ENCODE peak calls at places on chromosomes 4 and X, in four cellular contexts. Z is H1, G is mesendoderm, X is IMR-90. K is an unnamed sample. For H3K79me1, the result is how much of the 10 kb centered on the place peaks cover.

GRCh38 chr4:77636902-77637301 is 31.3 kb downstream of the CXCL13 start:
- DNase-seq in Z (no peak), G (peak), X (peak), K (peak)

GRCh38 chrX:1417921-1418875 is 26.3 kb upstream of the SLC25A6 start:
- DNase-seq in X (no peak), Z (no peak), G (no peak), K (no peak)

GRCh38 chr4:80878218-80878617 is 152.3 kb upstream of the BMP3 start:
- DNase-seq in X (peak), G (no peak), Z (no peak), K (no peak)

GRCh38 chr4:137609693-137610450 is 77.6 kb upstream of the PCDH18 start:
- DNase-seq in G (peak), X (peak), Z (no peak), K (peak)

GRCh38 chr4:145099653-145100052 is 1.5 kb downstream of the ABCE1 start:
- DNase-seq in Z (no peak), G (no peak), X (peak), K (no peak)

GRCh38 chr4:86011117-86011516 is 348.7 kb downstream of the MAPK10 start:
- DNase-seq in X (peak), Z (no peak), G (no peak), K (peak)

GRCh38 chr4:76238701-76239100 is 12.8 kb upstream of the FAM47E start:
- DNase-seq in Z (no peak), G (no peak), X (no peak), K (no peak)

GRCh38 chr4:52914051-52914605 is 52.0 kb downstream of the RASL11B start:
- DNase-seq in Z (no peak), X (peak), G (peak), K (peak)

GRCh38 chr4:55959655-55960054 is 10.9 kb downstream of the CEP135 start:
- DNase-seq in G (no peak), Z (no peak), X (no peak), K (no peak)

GRCh38 chr4:1871471-1872021 is 353 bp downstream of the NSD2 start:
- DNase-seq in X (no peak), Z (no peak), G (peak), K (no peak)
- H3K4ac ChIP-seq in X (no peak), Z (no peak), G (peak), K (no peak)

GRCh38 chr4:110619001-110619350 is 3.9 kb downstream of the PITX2 start:
- DNase-seq in Z (no peak), X (no peak), G (no peak), K (no peak)
- H3K79me1 ChIP-seq in Z (under half), X (under half), G (under half), K (under half)

GRCh38 chr4:7890635-7891393 is 48.8 kb downstream of the AFAP1 start:
- DNase-seq in Z (no peak), X (peak), G (peak), K (peak)

GRCh38 chr4:7880681-7881080 is 59.0 kb downstream of the AFAP1 start:
- DNase-seq in X (no peak), G (peak), Z (no peak), K (no peak)

GRCh38 chr4:7886250-7886973 is 53.2 kb downstream of the AFAP1 start:
- DNase-seq in G (no peak), Z (no peak), X (peak), K (peak)

GRCh38 chr4:7887415-7887814 is 52.2 kb downstream of the AFAP1 start:
- DNase-seq in Z (no peak), G (no peak), X (no peak), K (no peak)

GRCh38 chr4:7885216-7886134 is 54.2 kb downstream of the AFAP1 start:
- DNase-seq in G (no peak), Z (no peak), X (no peak), K (no peak)
- H3K4ac ChIP-seq in G (no peak), Z (no peak), X (peak), K (peak)

GRCh38 chr4:1241466-1241935 is 7.4 kb downstream of the CTBP1 start:
- DNase-seq in G (no peak), Z (no peak), X (no peak), K (no peak)
- H3K79me1 ChIP-seq in G (under half), Z (under half), X (under half), K (under half)

GRCh38 chr4:41205130-41205529 is 9.2 kb downstream of the APBB2 start:
- DNase-seq in G (no peak), X (no peak), Z (no peak), K (no peak)

GRCh38 chr4:41203169-41203568 is 11.2 kb downstream of the APBB2 start:
- DNase-seq in Z (no peak), G (no peak), X (peak), K (no peak)

GRCh38 chr4:41205854-41206460 is 8.4 kb downstream of the APBB2 start:
- DNase-seq in X (peak), G (no peak), Z (no peak), K (no peak)

GRCh38 chr4:41203841-41204240 is 10.5 kb downstream of the APBB2 start:
- DNase-seq in X (no peak), Z (no peak), G (no peak), K (no peak)

DNA sequence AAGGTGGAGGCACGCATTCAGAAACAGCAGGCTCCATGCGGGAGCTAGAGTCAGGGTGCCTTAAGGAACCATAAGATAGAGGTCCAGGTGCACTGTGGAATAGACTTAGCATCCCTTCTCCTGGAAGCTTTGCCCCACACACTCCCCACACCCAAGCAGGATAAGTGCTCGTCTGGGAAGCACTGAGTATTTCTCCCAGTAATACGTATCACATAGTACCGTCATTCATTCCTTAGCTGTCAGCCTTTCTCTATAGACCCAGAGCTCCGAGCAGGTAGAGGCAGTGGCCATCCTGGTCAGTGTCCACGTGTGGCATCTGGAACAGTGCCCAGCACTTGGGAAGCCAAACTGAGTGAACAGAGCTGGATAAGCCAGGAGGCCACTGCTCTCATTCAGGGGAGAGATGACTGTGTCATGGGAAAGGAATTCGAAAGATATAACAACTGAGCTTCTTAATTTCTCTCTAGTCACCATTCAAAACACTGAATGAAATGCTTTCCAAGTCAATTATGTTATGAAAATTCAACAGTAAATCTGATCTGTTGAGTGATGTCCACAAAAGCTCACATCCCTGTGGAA is 9.9 kb downstream of the APBB2 start:
- DNase-seq in Z (no peak), G (peak), X (peak), K (peak)
- H3K4ac ChIP-seq in Z (no peak), G (no peak), X (peak), K (no peak)